ENCODE peak calls at places on chromosome 12, in ten cellular contexts. E is pancreas, P is heart left ventricle, J is lower lobe of right lung, H is mucosa of descending colon, C is cardiac muscle cell, W is suprapubic skin, G is IMR-90, N is gastrocnemius medialis, Q is heart right ventricle. Z is an unnamed sample. For H3K4me1, the result is how much of the 10 kb centered on the place peaks cover.

GRCh38 chr12:34526946-34527345 is 504.6 kb downstream of the ALG10 start:
- DNase-seq in P (no peak), G (no peak), H (no peak), C (no peak), Q (no peak), J (no peak), W (no peak), N (no peak), E (no peak), Z (no peak)

GRCh38 chr12:54958048-54958658 is 26.4 kb downstream of the TESPA1 start:
- DNase-seq in G (peak), N (peak), W (no peak), J (no peak), Q (no peak), P (no peak), E (peak), C (peak), H (no peak), Z (no peak)

GRCh38 chr12:11164384-11164783 is 6.6 kb upstream of the SMIM10L1 start:
- DNase-seq in W (no peak), H (no peak), E (no peak), N (no peak), G (peak), Q (no peak), J (no peak), P (no peak), C (no peak), Z (no peak)

GRCh38 chr12:121813951-121814350 is 10.1 kb downstream of the SETD1B start:
- DNase-seq in N (no peak), G (no peak), H (no peak), P (no peak), W (no peak), Q (no peak), E (no peak), J (no peak), C (no peak), Z (no peak)

GRCh38 chr12:62684586-62685295 is 218.1 kb downstream of the MON2 start:
- DNase-seq in G (no peak), C (peak), J (no peak), E (no peak), H (peak), N (peak), Q (peak), W (peak), P (peak), Z (peak)

GRCh38 chr12:21528953-21529352 is 2.9 kb downstream of the SPX start:
- DNase-seq in J (no peak), N (no peak), Q (no peak), G (no peak), C (peak), E (peak), P (no peak), W (no peak), H (no peak), Z (no peak)

GRCh38 chr12:49331360-49332222 is 5.4 kb downstream of the C1QL4 start:
- DNase-seq in N (peak), J (peak), W (peak), C (peak), E (no peak), G (peak), P (peak), H (peak), Q (peak), Z (peak)

GRCh38 chr12:100401660-100402059 is 44.8 kb downstream of the SLC17A8 start:
- DNase-seq in E (no peak), J (no peak), P (no peak), Q (no peak), N (no peak), W (no peak), G (peak), C (peak), H (no peak), Z (no peak)

GRCh38 chr12:130951636-130952035 is 2.1 kb upstream of the ADGRD1 start:
- DNase-seq in G (no peak), E (no peak), J (no peak), H (no peak), W (no peak), P (no peak), C (no peak), N (no peak), Q (no peak), Z (no peak)

GRCh38 chr12:2113080-2113479 is 60.3 kb downstream of the CACNA1C start:
- DNase-seq in G (no peak), Q (no peak), W (no peak), P (no peak), J (no peak), H (no peak), N (no peak), E (peak), C (no peak), Z (no peak)

DNA sequence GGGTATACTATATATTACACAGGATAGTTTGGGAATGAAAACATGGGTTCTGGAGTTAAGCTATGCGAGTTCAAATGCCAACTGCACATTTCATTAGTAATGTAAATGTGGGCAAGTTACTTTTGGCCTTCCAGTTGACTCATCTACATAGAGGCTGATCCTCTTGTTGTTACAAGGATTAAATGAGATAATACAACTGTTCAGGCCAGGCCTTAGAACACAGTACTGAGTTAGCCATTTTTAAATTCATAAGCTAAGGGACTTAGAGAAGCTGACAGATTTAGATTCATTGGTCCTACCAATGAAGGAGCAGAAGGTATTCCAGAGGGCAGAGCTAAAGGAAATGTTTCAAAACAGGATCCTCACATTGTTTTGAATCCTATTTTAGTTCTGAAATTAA is 32.6 kb downstream of the HIGD1C start:
- DNase-seq in P (no peak), H (no peak), C (peak), J (no peak), W (no peak), N (no peak), E (no peak), G (peak), Q (no peak), Z (no peak)
- H3K4me3 ChIP-seq in P (no peak), H (no peak), C (no peak), J (no peak), W (no peak), N (no peak), E (no peak), G (no peak), Q (no peak), Z (no peak)

DNA sequence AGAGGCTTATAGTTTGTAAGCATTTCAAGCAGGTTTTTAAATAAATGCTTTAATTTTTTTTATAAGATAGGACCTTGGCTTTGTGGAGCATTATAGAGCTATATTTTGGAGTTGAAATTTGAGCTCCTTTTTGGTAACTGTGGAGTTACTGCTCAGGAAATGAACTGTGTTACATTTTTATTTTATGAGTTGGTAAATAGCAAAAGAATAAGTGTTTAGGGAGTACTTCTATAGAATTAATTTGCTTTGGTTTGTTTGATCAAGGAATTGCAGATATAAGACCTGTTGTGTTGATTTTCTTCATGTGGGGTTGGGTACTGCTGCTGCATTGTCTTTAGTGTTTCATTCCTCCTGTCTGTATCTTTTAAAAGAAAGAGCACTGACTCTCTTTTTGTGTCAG is 3.5 kb downstream of the ATP2A2 start:
- DNase-seq in P (no peak), W (no peak), E (no peak), H (no peak), C (no peak), Q (no peak), J (no peak), N (no peak), G (no peak), Z (no peak)
- H3K4me1 ChIP-seq in P (half or more), W (half or more), E (under half), H (under half), C (under half), Q (half or more), J (half or more), N (under half), G (under half), Z (under half)

GRCh38 chr12:52950553-52950952 is 1.6 kb downstream of the KRT18 start:
- DNase-seq in W (no peak), J (no peak), H (no peak), P (no peak), G (no peak), Q (no peak), E (no peak), C (no peak), N (no peak), Z (no peak)
- H3K4me3 ChIP-seq in W (peak), J (peak), H (no peak), P (no peak), G (no peak), Q (no peak), E (peak), C (peak), N (no peak), Z (peak)

DNA sequence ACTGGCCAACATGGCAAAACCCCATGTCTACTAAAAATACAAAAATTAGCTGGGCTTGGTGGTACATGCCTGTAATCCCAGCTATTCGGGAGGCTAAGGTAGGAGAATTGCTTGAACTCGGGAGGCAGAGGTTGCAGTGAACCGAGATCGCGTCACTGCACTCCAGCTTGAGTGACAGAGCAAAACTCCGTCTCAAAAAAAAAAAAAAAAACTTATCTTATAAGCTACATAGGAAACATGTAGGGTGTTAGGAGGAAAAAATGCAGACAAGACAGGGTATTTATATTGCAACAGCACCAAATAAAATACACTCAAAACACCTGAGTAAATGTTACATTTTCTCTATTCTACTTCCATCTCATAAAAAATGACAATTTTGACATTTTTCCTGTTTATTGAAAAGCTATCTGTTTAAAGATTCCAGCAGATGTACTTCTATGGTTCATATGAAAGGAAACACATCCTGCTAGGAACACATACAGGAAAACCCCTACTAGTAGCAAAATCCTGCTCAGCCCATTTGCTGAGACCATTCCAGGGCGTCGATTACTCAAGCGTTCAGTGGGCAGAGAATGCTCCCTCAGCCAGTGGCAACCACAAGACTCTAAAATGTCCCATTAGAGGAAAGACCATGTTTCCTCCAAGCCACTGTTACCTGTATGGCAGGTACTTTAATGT is 19.7 kb downstream of the CORO1C start:
- DNase-seq in H (no peak), N (no peak), G (no peak), P (no peak), Q (no peak), W (no peak), C (no peak), E (no peak), J (no peak), Z (no peak)
- H3K4me1 ChIP-seq in H (under half), N (half or more), G (under half), P (half or more), Q (half or more), W (under half), C (under half), E (under half), J (under half), Z (half or more)

GRCh38 chr12:46349253-46349652 is 23.3 kb downstream of the SLC38A2 start:
- DNase-seq in G (no peak), W (no peak), N (no peak), J (no peak), P (no peak), Q (no peak), C (no peak), E (no peak), H (no peak), Z (no peak)

GRCh38 chr12:46339051-46339450 is 33.5 kb downstream of the SLC38A2 start:
- DNase-seq in N (no peak), E (no peak), G (no peak), P (no peak), Q (no peak), H (no peak), C (no peak), J (no peak), W (no peak), Z (no peak)

GRCh38 chr12:46342562-46343033 is 30.0 kb downstream of the SLC38A2 start:
- DNase-seq in W (no peak), H (no peak), G (peak), N (no peak), C (peak), J (no peak), P (no peak), E (peak), Q (no peak), Z (no peak)

GRCh38 chr12:46343122-46343852 is 29.3 kb downstream of the SLC38A2 start:
- DNase-seq in C (no peak), J (no peak), Q (no peak), N (no peak), H (no peak), G (no peak), W (no peak), P (no peak), E (no peak), Z (no peak)
- H3K4me3 ChIP-seq in C (no peak), J (no peak), Q (no peak), N (no peak), H (no peak), G (no peak), W (no peak), P (no peak), E (no peak), Z (no peak)

GRCh38 chr12:70246580-70246979 is 3.3 kb downstream of the CNOT2 start:
- DNase-seq in E (no peak), P (no peak), G (peak), Q (no peak), N (no peak), C (no peak), H (no peak), J (no peak), W (no peak), Z (no peak)

GRCh38 chr12:70242695-70243509 is at the start of gene CNOT2:
- DNase-seq in Q (peak), C (peak), W (peak), G (peak), P (peak), N (peak), J (peak), H (peak), E (peak), Z (peak)

GRCh38 chr12:70247653-70248199 is 4.5 kb downstream of the CNOT2 start:
- DNase-seq in Q (no peak), J (no peak), W (no peak), G (no peak), H (no peak), C (no peak), P (no peak), N (no peak), E (no peak), Z (no peak)

GRCh38 chr12:70243510-70244331 is 488 bp downstream of the CNOT2 start:
- DNase-seq in G (peak), P (peak), H (peak), C (peak), Q (peak), N (peak), W (peak), J (peak), E (peak), Z (no peak)

GRCh38 chr12:70245458-70245857 is 2.2 kb downstream of the CNOT2 start:
- DNase-seq in J (no peak), W (no peak), H (no peak), P (no peak), G (no peak), C (no peak), N (no peak), Q (no peak), E (no peak), Z (no peak)
- H3K4me1 ChIP-seq in J (half or more), W (half or more), H (half or more), P (half or more), G (under half), C (under half), N (half or more), Q (half or more), E (under half), Z (half or more)